ENCODE peak calls at places on chromosomes 7 and 10, in ten cellular contexts. J is AG10803, V is pancreas, E is colonic mucosa, K is body of pancreas, X is A549, H is GM12878, U is coronary artery, Q is lower lobe of right lung, I is hepatocyte. Y is an unnamed sample.

GRCh38 chr10:94193466-94193924 is 169.2 kb downstream of the NOC3L start:
- DNase-seq in J (peak), V (no peak), E (no peak), K (no peak), X (no peak), H (no peak), U (no peak), Q (no peak), I (no peak), Y (no peak)

GRCh38 chr7:149144996-149145850 is 2.0 kb upstream of the ZNF398 start:
- DNase-seq in J (no peak), V (no peak), E (no peak), K (no peak), X (no peak), H (no peak), U (no peak), Q (no peak), I (peak), Y (no peak)

GRCh38 chr10:99938563-99938962 is 71.2 kb downstream of the DNMBP start:
- DNase-seq in J (no peak), V (no peak), E (no peak), K (no peak), X (no peak), H (peak), U (no peak), Q (no peak), I (no peak), Y (no peak)

GRCh38 chr7:45685619-45686240 is 111.6 kb downstream of the ADCY1 start:
- DNase-seq in J (no peak), V (no peak), E (peak), K (no peak), X (no peak), H (no peak), U (peak), Q (no peak), I (no peak), Y (no peak)

GRCh38 chr7:95357623-95358022 is 33.3 kb upstream of the PON1 start:
- DNase-seq in J (no peak), V (no peak), E (no peak), K (no peak), X (no peak), H (no peak), U (no peak), Q (no peak), I (no peak), Y (no peak)

GRCh38 chr10:77970869-77971803 is 44.6 kb upstream of the DLG5 start:
- DNase-seq in J (peak), V (peak), E (peak), K (peak), X (peak), H (no peak), U (peak), Q (no peak), I (peak), Y (no peak)

GRCh38 chr10:114404171-114405010 is at the start of gene AFAP1L2:
- DNase-seq in J (no peak), V (peak), E (peak), K (peak), X (peak), H (no peak), U (no peak), Q (no peak), I (peak), Y (peak)

GRCh38 chr7:57203161-57203791 is 71.0 kb upstream of the ZNF479 start:
- DNase-seq in J (no peak), V (no peak), E (no peak), K (no peak), X (no peak), H (no peak), U (peak), Q (peak), I (no peak), Y (no peak)

GRCh38 chr7:96596120-96596826 is 113.4 kb downstream of the SEM1 start:
- DNase-seq in J (peak), V (peak), E (no peak), K (peak), X (no peak), H (no peak), U (no peak), Q (no peak), I (peak), Y (no peak)

GRCh38 chr7:50426280-50427045 is 23.7 kb downstream of the FIGNL1 start:
- DNase-seq in J (no peak), V (no peak), E (no peak), K (no peak), X (no peak), H (no peak), U (no peak), Q (no peak), I (peak), Y (no peak)

GRCh38 chr10:7756360-7756992 is 31.3 kb downstream of the KIN start:
- DNase-seq in J (peak), V (peak), E (peak), K (peak), X (peak), H (no peak), U (no peak), Q (no peak), I (peak), Y (no peak)

GRCh38 chr7:24870766-24871165 is 109.2 kb downstream of the OSBPL3 start:
- DNase-seq in J (no peak), V (no peak), E (no peak), K (no peak), X (no peak), H (no peak), U (no peak), Q (no peak), I (no peak), Y (no peak)

GRCh38 chr7:1723254-1723653 is 53.2 kb downstream of the ELFN1 start:
- DNase-seq in J (no peak), V (no peak), E (no peak), K (no peak), X (no peak), H (no peak), U (no peak), Q (no peak), I (no peak), Y (no peak)

GRCh38 chr10:121154846-121155245 is 303.7 kb downstream of the WDR11 start:
- DNase-seq in J (no peak), V (no peak), E (peak), K (no peak), X (no peak), H (no peak), U (no peak), Q (no peak), I (peak), Y (peak)

GRCh38 chr10:52951819-52952218 is 179.2 kb upstream of the MBL2 start:
- DNase-seq in J (no peak), V (peak), E (peak), K (peak), X (no peak), H (no peak), U (no peak), Q (no peak), I (peak), Y (peak)
- TF ChIP-seq CTCF in J (no peak), V (peak), E (peak), K (peak), X (no peak), H (peak), U (no peak), Q (peak), I (peak), Y (peak)

GRCh38 chr7:91046322-91047088 is 217.7 kb upstream of the FZD1 start:
- DNase-seq in J (peak), V (no peak), E (no peak), K (no peak), X (no peak), H (no peak), U (no peak), Q (no peak), I (no peak), Y (no peak)
- TF ChIP-seq CTCF in J (peak), V (no peak), E (no peak), K (peak), X (peak), H (no peak), U (no peak), Q (peak), I (peak), Y (peak)

DNA sequence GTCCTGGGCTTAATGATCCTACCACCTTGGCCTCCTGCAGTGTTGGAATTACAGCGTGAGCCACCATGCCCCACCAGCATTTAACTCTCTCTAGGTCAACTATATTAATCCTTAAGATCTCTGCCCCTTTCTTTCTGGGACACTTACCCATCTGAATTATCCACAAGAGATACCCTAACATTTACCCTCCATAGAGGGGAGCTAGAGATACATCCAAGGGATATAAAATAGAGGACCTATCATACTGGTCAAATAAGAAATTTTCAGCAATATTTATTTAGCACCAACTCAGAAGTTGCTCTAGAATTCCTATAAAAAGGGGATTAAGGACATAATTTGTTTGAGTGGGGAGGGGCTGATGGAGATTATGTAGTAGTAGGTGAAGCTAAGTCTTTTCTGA is 96.5 kb downstream of the OTUD1 start:
- DNase-seq in J (no peak), V (no peak), E (no peak), K (no peak), X (no peak), H (no peak), U (no peak), Q (no peak), I (no peak), Y (no peak)
- TF ChIP-seq CTCF in J (no peak), V (no peak), E (no peak), K (peak), X (no peak), H (no peak), U (no peak), Q (no peak), I (no peak), Y (no peak)

GRCh38 chr7:21946228-21946709 is 570 bp upstream of the CDCA7L start:
- DNase-seq in J (no peak), V (no peak), E (no peak), K (no peak), X (no peak), H (no peak), U (no peak), Q (no peak), I (no peak), Y (no peak)

GRCh38 chr7:21943436-21943835 is 2.3 kb downstream of the CDCA7L start:
- DNase-seq in J (no peak), V (no peak), E (no peak), K (no peak), X (no peak), H (no peak), U (no peak), Q (no peak), I (no peak), Y (no peak)

GRCh38 chr7:21947056-21947455 is 1.4 kb upstream of the CDCA7L start:
- DNase-seq in J (no peak), V (no peak), E (no peak), K (no peak), X (no peak), H (no peak), U (no peak), Q (no peak), I (no peak), Y (no peak)

GRCh38 chr7:21944616-21945373 is 904 bp downstream of the CDCA7L start:
- DNase-seq in J (peak), V (peak), E (peak), K (peak), X (peak), H (no peak), U (no peak), Q (peak), I (peak), Y (no peak)

DNA sequence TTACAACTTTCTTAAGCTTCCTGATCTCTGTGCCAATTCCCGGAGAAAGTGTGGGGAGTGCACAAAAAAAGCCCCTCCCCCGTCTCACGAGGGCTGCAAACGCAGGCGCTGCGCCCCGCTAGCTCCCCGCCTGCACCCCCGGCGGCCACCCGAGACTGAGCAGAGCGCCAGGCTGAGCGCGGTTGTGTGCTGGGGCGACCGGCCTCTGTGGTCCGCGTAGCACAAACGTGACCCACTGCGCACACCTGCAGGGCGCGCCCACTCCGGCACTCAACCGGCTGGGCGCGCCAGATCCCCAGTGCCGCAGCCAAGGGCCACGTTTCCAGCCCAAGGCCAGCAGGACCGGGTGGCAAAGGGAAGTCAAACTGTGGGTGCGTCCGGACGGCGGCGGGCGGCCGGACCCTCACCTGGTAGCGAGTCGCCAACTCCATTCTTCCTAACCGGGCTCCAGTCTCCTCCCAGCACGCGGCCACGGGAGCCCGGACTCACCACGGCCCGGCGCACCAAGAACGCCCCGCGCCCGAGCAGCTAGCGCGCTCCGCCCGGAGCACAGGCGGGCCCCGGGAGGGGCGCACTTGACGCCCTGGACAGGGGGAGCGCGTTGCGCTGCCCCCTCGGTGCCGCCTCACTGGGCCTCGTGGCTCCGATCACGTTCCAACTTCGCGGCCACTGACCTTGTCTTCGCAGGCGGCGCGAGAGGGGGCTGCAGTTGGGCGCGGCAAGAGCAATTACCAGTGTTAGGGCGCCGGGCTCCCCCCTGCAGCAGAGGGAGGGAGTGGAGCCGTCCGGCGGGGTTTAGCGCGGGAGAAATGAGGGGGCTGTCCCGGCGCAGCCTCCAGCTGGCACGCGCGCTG is at the start of gene CDCA7L:
- DNase-seq in J (peak), V (peak), E (peak), K (peak), X (peak), H (peak), U (no peak), Q (peak), I (peak), Y (peak)
- TF ChIP-seq CTCF in J (no peak), V (no peak), E (no peak), K (no peak), X (no peak), H (no peak), U (no peak), Q (no peak), I (peak), Y (no peak)

DNA sequence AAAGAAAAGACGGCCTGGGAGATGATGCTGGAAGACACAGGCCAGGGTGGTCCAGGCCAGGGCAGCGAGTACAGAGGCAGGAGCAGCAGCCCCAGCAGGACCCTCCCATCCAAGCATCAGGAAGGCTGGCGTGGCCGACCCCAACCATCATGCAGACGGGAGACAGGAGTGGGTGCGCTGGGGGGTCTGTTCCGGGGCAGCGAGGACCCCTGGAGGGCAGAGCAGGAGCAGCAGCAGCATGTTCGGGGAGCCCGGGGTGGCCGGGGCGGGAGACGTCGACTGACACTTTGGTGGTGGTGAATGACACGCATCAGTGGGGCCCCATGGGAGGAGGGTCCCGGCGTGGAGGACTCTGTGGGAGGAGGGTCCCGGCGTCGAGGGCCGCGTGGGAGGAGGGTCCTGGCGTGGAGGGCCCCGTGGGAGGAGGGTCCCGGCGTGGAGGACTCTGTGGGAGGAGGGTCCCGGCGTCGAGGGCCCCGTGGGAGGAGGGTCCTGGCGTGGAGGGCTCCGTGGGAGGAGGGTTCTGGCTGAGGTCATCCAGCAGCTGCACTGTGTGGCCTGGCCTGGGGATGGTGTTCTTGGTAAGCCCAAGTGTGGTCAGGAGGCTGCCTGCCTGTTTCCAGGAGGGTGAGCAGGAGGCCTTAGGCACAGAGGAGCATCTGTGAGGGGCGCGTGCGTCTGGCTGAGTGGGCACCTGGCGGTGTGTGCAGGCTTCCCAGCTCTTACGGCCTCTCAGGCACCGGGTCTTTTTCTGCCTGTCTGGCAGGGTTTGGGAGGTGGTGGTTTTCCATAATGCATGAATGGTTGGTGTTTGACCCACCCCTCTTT is 38.9 kb downstream of the FAM20C start:
- DNase-seq in J (no peak), V (no peak), E (no peak), K (no peak), X (no peak), H (no peak), U (no peak), Q (no peak), I (no peak), Y (no peak)
- TF ChIP-seq CTCF in J (peak), V (no peak), E (no peak), K (no peak), X (no peak), H (no peak), U (no peak), Q (peak), I (peak), Y (peak)

GRCh38 chr10:4003348-4003973 is 218.5 kb upstream of the KLF6 start:
- DNase-seq in J (no peak), V (no peak), E (no peak), K (no peak), X (no peak), H (peak), U (no peak), Q (no peak), I (no peak), Y (no peak)

GRCh38 chr10:4006848-4007247 is 221.8 kb upstream of the KLF6 start:
- DNase-seq in J (no peak), V (no peak), E (no peak), K (no peak), X (no peak), H (no peak), U (no peak), Q (no peak), I (no peak), Y (no peak)

GRCh38 chr10:4006051-4006450 is 221.0 kb upstream of the KLF6 start:
- DNase-seq in J (no peak), V (no peak), E (no peak), K (no peak), X (no peak), H (no peak), U (no peak), Q (peak), I (no peak), Y (no peak)

GRCh38 chr10:4004990-4005389 is 220.0 kb upstream of the KLF6 start:
- DNase-seq in J (no peak), V (no peak), E (no peak), K (no peak), X (no peak), H (no peak), U (no peak), Q (no peak), I (no peak), Y (no peak)

GRCh38 chr10:4004144-4004543 is 219.1 kb upstream of the KLF6 start:
- DNase-seq in J (no peak), V (no peak), E (no peak), K (no peak), X (no peak), H (no peak), U (no peak), Q (no peak), I (no peak), Y (no peak)
- TF ChIP-seq CTCF in J (no peak), V (no peak), E (no peak), K (no peak), X (no peak), H (no peak), U (no peak), Q (no peak), I (no peak), Y (no peak)

GRCh38 chr10:104780946-104781345 is 139.9 kb downstream of the SORCS3 start:
- DNase-seq in J (no peak), V (no peak), E (no peak), K (no peak), X (no peak), H (no peak), U (no peak), Q (no peak), I (no peak), Y (no peak)

GRCh38 chr10:104779701-104780100 is 138.6 kb downstream of the SORCS3 start:
- DNase-seq in J (no peak), V (no peak), E (no peak), K (no peak), X (no peak), H (no peak), U (no peak), Q (no peak), I (no peak), Y (no peak)

GRCh38 chr10:104780165-104780564 is 139.1 kb downstream of the SORCS3 start:
- DNase-seq in J (no peak), V (no peak), E (no peak), K (no peak), X (no peak), H (no peak), U (no peak), Q (no peak), I (no peak), Y (no peak)

DNA sequence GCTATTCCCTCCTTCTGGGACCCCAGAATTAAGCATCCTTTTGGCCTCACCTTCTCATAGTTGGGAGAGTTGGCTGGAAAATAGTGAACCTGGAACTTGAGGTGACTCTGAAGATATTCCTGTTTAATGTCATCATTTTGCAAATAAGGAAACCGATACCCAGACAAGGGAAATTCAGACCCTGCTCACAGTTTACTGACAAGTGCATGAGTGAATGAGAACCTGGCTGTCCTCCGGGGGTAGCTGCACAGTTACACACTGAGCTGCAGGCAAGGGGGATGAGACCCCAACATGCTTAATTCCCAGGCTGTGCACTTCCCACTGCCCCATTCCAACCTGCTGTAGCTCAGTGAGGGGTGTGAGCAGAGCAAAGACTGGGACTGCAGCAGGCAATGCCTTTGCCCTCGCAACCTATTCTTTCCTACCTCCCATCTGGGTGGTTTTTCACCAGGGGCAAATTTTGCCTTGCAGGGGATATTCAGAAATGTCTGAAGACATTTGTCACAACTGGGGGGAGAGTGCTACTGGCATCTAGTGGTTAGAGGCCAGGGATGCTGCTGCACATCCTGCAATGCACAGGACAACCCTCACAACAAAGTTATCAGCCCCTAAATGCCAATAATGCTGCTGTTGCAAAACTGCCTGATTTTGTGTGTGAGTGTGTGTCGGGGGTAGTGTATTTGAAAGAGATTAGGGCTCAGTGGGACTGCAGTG is 136.2 kb downstream of the SORCS3 start:
- DNase-seq in J (no peak), V (no peak), E (no peak), K (no peak), X (no peak), H (no peak), U (no peak), Q (no peak), I (no peak), Y (no peak)
- TF ChIP-seq CTCF in J (no peak), V (no peak), E (no peak), K (no peak), X (no peak), H (peak), U (no peak), Q (no peak), I (peak), Y (peak)